ENCODE peak calls at places on chromosomes 1 and 21, in six cellular contexts. B, S, H, F, P and Z are unnamed samples.

GRCh38 chr1:10608690-10609089 is 133.9 kb downstream of the PEX14 start:
- DNase-seq in B (no peak), S (no peak), H (no peak), F (no peak), P (no peak), Z (no peak)

GRCh38 chr1:197921235-197922069 is 4.3 kb downstream of the LHX9 start:
- DNase-seq in B (no peak), S (no peak), H (no peak), F (peak; percentile 77), P (no peak), Z (no peak)

GRCh38 chr1:46447499-46448108 is 42.0 kb upstream of the DMBX1 start:
- DNase-seq in B (no peak), S (no peak), H (no peak), F (peak; percentile 57), P (no peak), Z (no peak)

GRCh38 chr1:186768906-186769305 is 59.8 kb upstream of the PLA2G4A start:
- DNase-seq in B (no peak), S (no peak), H (no peak), F (no peak), P (no peak), Z (no peak)

GRCh38 chr1:170623171-170623570 is 40.8 kb upstream of the PRRX1 start:
- DNase-seq in B (no peak), S (peak; percentile 92), H (no peak), F (no peak), P (no peak), Z (no peak)

GRCh38 chr21:29430581-29430980 is 131.9 kb downstream of the BACH1 start:
- DNase-seq in B (no peak), S (no peak), H (no peak), F (no peak), P (no peak), Z (no peak)

GRCh38 chr1:245810181-245810727 is 655.5 kb downstream of the KIF26B start:
- DNase-seq in B (no peak), S (no peak), H (no peak), F (no peak), P (no peak), Z (no peak)

GRCh38 chr21:44917446-44918106 is 3.1 kb downstream of the ITGB2 start:
- DNase-seq in B (no peak), S (no peak), H (no peak), F (no peak), P (peak; percentile 10), Z (no peak)

GRCh38 chr1:168623003-168623828 is 46.8 kb downstream of the XCL1 start:
- DNase-seq in B (no peak), S (peak; percentile 46), H (no peak), F (no peak), P (no peak), Z (no peak)

GRCh38 chr1:14630986-14631385 is 32.5 kb downstream of the KAZN start:
- DNase-seq in B (no peak), S (no peak), H (no peak), F (no peak), P (no peak), Z (no peak)

GRCh38 chr1:247905899-247906503 is 10.6 kb downstream of the OR2W3 start:
- DNase-seq in B (no peak), S (no peak), H (no peak), F (no peak), P (no peak), Z (no peak)

GRCh38 chr1:76430532-76430931 is 356.0 kb downstream of the ST6GALNAC3 start:
- DNase-seq in B (no peak), S (no peak), H (no peak), F (no peak), P (no peak), Z (no peak)

GRCh38 chr1:26409191-26409751 is 1.3 kb upstream of the LIN28A start:
- DNase-seq in B (no peak), S (no peak), H (no peak), F (peak; percentile 91), P (no peak), Z (no peak)

GRCh38 chr1:115717541-115717940 is 51.0 kb downstream of the CASQ2 start:
- DNase-seq in B (peak; percentile 71), S (peak; percentile 30), H (peak; percentile 45), F (peak; percentile 79), P (no peak), Z (no peak)

GRCh38 chr1:234611799-234612351 is 1.9 kb upstream of the IRF2BP2 start:
- DNase-seq in B (peak; percentile 83), S (no peak), H (peak; percentile 33), F (no peak), P (peak; percentile 38), Z (peak; percentile 94)

GRCh38 chr1:9601942-9602793 is 13.5 kb downstream of the TMEM201 start:
- DNase-seq in B (no peak), S (no peak), H (no peak), F (no peak), P (no peak), Z (no peak)

GRCh38 chr1:28835237-28835650 is 23.3 kb downstream of the OPRD1 start:
- DNase-seq in B (no peak), S (no peak), H (no peak), F (no peak), P (no peak), Z (no peak)

GRCh38 chr1:218476385-218476784 is 131.2 kb downstream of the TGFB2 start:
- DNase-seq in B (no peak), S (peak; percentile 66), H (no peak), F (no peak), P (no peak), Z (no peak)

GRCh38 chr1:109579496-109579895 is 31.1 kb downstream of the GNAI3 start:
- DNase-seq in B (no peak), S (no peak), H (no peak), F (no peak), P (no peak), Z (no peak)

GRCh38 chr1:52665173-52666020 is 32.4 kb downstream of the SHISAL2A start:
- DNase-seq in B (no peak), S (peak; percentile 83), H (no peak), F (no peak), P (no peak), Z (no peak)

GRCh38 chr1:52660807-52661206 is 27.8 kb downstream of the SHISAL2A start:
- DNase-seq in B (no peak), S (no peak), H (no peak), F (no peak), P (no peak), Z (no peak)

GRCh38 chr1:52663716-52664115 is 30.7 kb downstream of the SHISAL2A start:
- DNase-seq in B (no peak), S (no peak), H (no peak), F (no peak), P (no peak), Z (no peak)

GRCh38 chr1:52659851-52660596 is 27.1 kb downstream of the SHISAL2A start:
- DNase-seq in B (no peak), S (peak; percentile 57), H (no peak), F (peak; percentile 49), P (no peak), Z (no peak)

DNA sequence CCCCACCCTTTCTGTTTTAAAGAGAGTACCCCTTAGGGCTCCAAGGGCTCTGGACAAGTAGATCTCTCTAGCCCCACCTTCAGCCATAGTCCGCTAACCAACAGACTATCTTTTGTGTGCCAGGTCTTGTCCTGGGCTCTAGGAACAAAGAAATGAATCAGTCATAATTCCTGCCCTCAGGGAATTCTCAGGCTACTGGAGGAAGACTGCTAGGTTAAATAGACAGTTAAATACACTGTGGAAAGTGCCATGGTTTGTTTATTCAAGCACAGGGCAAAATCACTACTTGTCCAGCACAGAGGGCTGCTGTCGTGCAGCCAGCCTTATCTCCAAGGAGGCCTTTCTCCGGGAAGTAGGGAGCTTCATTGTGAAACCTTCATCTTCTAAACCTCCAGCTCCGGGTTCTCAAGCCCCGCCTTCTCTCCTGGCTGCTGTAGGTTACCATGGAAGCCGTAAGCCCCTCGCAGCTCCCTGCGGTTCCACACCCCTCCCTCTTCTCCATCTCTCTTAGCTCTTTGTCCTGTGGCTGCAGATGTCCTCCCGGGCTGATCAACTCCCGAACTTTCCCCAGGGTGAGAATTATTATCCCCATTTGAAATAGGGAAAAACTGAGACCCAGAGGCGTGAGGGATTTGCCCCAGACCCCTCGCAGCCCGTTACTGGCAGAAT is 29.8 kb downstream of the SHISAL2A start:
- DNase-seq in B (no peak), S (peak; percentile 96), H (no peak), F (peak; percentile 88), P (no peak), Z (no peak)
- H3K27ac ChIP-seq in B (no peak overlapping the region), S (peak overlapping the region; percentile 72), H (no peak overlapping the region), F (peak overlapping the region; percentile 53), P (no peak overlapping the region), Z (no peak overlapping the region)

GRCh38 chr1:156336242-156336641 is 1.9 kb downstream of the CCT3 start:
- DNase-seq in B (no peak), S (no peak), H (no peak), F (peak; percentile 65), P (no peak), Z (no peak)
- TF ChIP-seq CTCF in B (no peak), S (peak; percentile 37), H (no peak), F (peak; percentile 51), P (no peak), Z (no peak)

DNA sequence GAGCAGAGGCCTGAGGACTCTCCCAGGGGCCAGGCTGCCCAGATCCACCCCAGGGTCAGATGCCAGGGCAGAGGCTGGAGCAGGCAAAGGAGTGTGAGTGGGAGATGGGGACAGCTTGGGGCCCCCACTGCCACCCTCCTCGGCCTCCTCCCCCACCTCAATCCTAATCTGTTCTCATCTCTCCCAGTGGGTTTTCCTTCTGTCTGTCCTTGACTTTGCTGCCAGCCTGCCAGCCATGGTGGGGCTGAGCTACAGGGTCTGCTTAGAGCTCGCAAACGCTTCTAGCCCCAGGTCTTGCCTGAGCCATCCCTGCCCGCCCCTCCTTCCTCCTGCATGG is 65.3 kb downstream of the MEGF6 start:
- DNase-seq in B (no peak), S (no peak), H (no peak), F (no peak), P (no peak), Z (no peak)
- H3K27ac ChIP-seq in B (no peak overlapping the region), S (no peak overlapping the region), H (no peak overlapping the region), F (no peak overlapping the region), P (no peak overlapping the region), Z (peak overlapping the region; percentile 74)

DNA sequence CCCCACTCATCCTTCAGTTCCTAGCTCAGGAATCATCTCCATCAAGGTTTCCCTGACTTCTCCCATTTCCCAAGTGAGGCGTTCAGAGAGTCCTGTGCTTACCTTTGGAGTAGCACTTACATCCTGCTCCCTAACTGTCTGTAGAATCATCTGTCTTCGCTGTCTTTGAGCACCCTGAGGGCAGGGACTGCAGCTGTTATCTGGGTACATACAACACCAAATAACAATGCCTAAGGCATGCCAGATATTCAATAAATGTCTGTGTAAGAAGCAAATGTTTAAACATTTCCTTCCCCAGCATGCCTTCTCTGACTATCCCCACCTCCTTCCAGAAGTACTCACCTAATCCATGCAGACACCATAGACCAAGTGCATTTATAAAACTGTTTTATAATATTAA is 65.4 kb downstream of the JAK1 start:
- DNase-seq in B (no peak), S (no peak), H (no peak), F (no peak), P (no peak), Z (no peak)
- TF ChIP-seq CTCF in B (no peak), S (no peak), H (no peak), F (no peak), P (no peak), Z (no peak)

DNA sequence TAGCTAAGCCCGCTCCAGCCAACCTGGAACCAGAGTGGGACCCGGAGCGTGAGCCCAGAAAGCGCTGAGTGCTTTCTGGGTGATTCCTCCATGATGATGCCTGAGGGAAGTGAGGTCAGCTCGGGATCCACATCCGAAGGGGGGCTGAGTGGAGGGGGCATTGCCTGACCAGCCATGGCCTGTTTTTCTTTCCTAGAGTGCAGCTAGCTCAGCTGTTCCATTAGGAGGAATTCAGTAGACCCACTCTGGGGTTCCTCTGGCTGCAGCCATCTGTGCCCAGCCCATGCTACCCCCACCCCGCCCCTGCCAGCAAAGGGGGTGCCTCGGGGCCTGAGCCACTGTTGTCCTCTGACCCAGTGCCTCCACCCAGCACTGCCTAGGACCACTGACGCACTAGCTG is 9.6 kb upstream of the SLC25A34 start:
- DNase-seq in B (no peak), S (no peak), H (no peak), F (no peak), P (no peak), Z (no peak)
- H3K27ac ChIP-seq in B (no peak overlapping the region), S (no peak overlapping the region), H (peak overlapping the region; percentile 32), F (no peak overlapping the region), P (no peak overlapping the region), Z (no peak overlapping the region)